ENCODE peak calls at places on chromosome 5, in four cellular contexts. J is HepG2, M is HEK293T, P is GM12878. Y is an unnamed sample.
A peak's percentile ranks its signal among the peaks of the same experiment; 100 is the strongest.

GRCh38 chr5:54013556-54014157 is 296.7 kb downstream of the ARL15 start:
- DNase-seq in J (no peak), M (no peak), P (no peak), Y (peak; percentile 53)

GRCh38 chr5:80935811-80936385 is 24.3 kb upstream of the RASGRF2 start:
- DNase-seq in J (peak; percentile 16), M (peak; percentile 19), P (no peak), Y (no peak)

GRCh38 chr5:171363846-171364245 is 23.8 kb upstream of the NPM1 start:
- DNase-seq in J (no peak), M (no peak), P (no peak), Y (no peak)

GRCh38 chr5:131984945-131985665 is 26.4 kb downstream of the ACSL6 start:
- DNase-seq in J (no peak), M (no peak), P (no peak), Y (no peak)

GRCh38 chr5:76402251-76402879 is 720 bp upstream of the IQGAP2 start:
- DNase-seq in J (peak; percentile 58), M (peak; percentile 57), P (peak; percentile 85), Y (peak; percentile 94)

GRCh38 chr5:32916648-32917047 is 205.5 kb downstream of the NPR3 start:
- DNase-seq in J (peak; percentile 33), M (no peak), P (no peak), Y (no peak)

GRCh38 chr5:163079618-163080017 is 357.8 kb upstream of the CCNG1 start:
- DNase-seq in J (no peak), M (peak; percentile 7), P (no peak), Y (no peak)

GRCh38 chr5:16733597-16733996 is 116.8 kb upstream of the RETREG1 start:
- DNase-seq in J (no peak), M (no peak), P (no peak), Y (no peak)

GRCh38 chr5:57171818-57172465 is 1.9 kb upstream of the GPBP1 start:
- DNase-seq in J (no peak), M (no peak), P (no peak), Y (peak; percentile 47)

GRCh38 chr5:97839338-97840081 is 656.5 kb upstream of the RIOK2 start:
- DNase-seq in J (no peak), M (no peak), P (no peak), Y (no peak)

GRCh38 chr5:172335721-172336120 is 52.2 kb upstream of the UBTD2 start:
- DNase-seq in J (no peak), M (no peak), P (no peak), Y (no peak)

GRCh38 chr5:115751176-115751575 is 65.3 kb downstream of the CDO1 start:
- DNase-seq in J (no peak), M (no peak), P (no peak), Y (no peak)

GRCh38 chr5:61416410-61416809 is 84.4 kb downstream of the ZSWIM6 start:
- DNase-seq in J (no peak), M (no peak), P (no peak), Y (no peak)

GRCh38 chr5:54109931-54110330 is 200.4 kb downstream of the ARL15 start:
- DNase-seq in J (no peak), M (no peak), P (no peak), Y (no peak)

GRCh38 chr5:168136340-168136739 is 155.1 kb upstream of the WWC1 start:
- DNase-seq in J (peak; percentile 11), M (no peak), P (no peak), Y (no peak)

GRCh38 chr5:103232393-103232999 is 26.1 kb upstream of the MACIR start:
- DNase-seq in J (peak; percentile 41), M (peak; percentile 36), P (no peak), Y (peak; percentile 32)

GRCh38 chr5:115419794-115420585 is 123.5 kb upstream of the CCDC112 start:
- DNase-seq in J (no peak), M (no peak), P (no peak), Y (no peak)

GRCh38 chr5:157387683-157388093 is 72.3 kb upstream of the NIPAL4 start:
- DNase-seq in J (peak; percentile 23), M (no peak), P (no peak), Y (no peak)

GRCh38 chr5:96855041-96855872 is 21.0 kb upstream of the ERAP2 start:
- DNase-seq in J (no peak), M (no peak), P (no peak), Y (no peak)

GRCh38 chr5:138824924-138825863 is 49.9 kb downstream of the LRRTM2 start:
- DNase-seq in J (peak; percentile 7), M (peak; percentile 22), P (no peak), Y (peak; percentile 38)

GRCh38 chr5:10467281-10468198 is 25.9 kb downstream of the ROPN1L start:
- DNase-seq in J (no peak), M (no peak), P (no peak), Y (no peak)

GRCh38 chr5:123428521-123429220 is 5.5 kb upstream of the CEP120 start:
- DNase-seq in J (peak; percentile 11), M (no peak), P (no peak), Y (no peak)

GRCh38 chr5:40518511-40518917 is 161.2 kb upstream of the PTGER4 start:
- DNase-seq in J (no peak), M (no peak), P (no peak), Y (no peak)

GRCh38 chr5:60993425-60993824 is 48.4 kb downstream of the NDUFAF2 start:
- DNase-seq in J (no peak), M (no peak), P (no peak), Y (no peak)

GRCh38 chr5:101590384-101590783 is 687.3 kb upstream of the ST8SIA4 start:
- DNase-seq in J (no peak), M (peak; percentile 29), P (no peak), Y (no peak)

GRCh38 chr5:168851902-168852321 is 272.7 kb upstream of the PANK3 start:
- DNase-seq in J (no peak), M (peak; percentile 39), P (no peak), Y (peak; percentile 41)

GRCh38 chr5:169100735-169101075 is 200.2 kb downstream of the SLIT3 start:
- DNase-seq in J (no peak), M (no peak), P (no peak), Y (no peak)

GRCh38 chr5:56580864-56581263 is 234.5 kb upstream of the MAP3K1 start:
- DNase-seq in J (no peak), M (no peak), P (no peak), Y (no peak)

GRCh38 chr5:132054031-132054696 is 6.3 kb upstream of the IL3 start:
- DNase-seq in J (no peak), M (no peak), P (no peak), Y (no peak)

GRCh38 chr5:17169507-17169906 is 47.9 kb upstream of the BASP1 start:
- DNase-seq in J (peak; percentile 50), M (no peak), P (no peak), Y (no peak)

GRCh38 chr5:10704949-10705621 is 55.9 kb downstream of the DAP start:
- DNase-seq in J (no peak), M (no peak), P (no peak), Y (no peak)

GRCh38 chr5:89282832-89283510 is 400.0 kb upstream of the MEF2C start:
- DNase-seq in J (no peak), M (no peak), P (no peak), Y (peak; percentile 14)

DNA sequence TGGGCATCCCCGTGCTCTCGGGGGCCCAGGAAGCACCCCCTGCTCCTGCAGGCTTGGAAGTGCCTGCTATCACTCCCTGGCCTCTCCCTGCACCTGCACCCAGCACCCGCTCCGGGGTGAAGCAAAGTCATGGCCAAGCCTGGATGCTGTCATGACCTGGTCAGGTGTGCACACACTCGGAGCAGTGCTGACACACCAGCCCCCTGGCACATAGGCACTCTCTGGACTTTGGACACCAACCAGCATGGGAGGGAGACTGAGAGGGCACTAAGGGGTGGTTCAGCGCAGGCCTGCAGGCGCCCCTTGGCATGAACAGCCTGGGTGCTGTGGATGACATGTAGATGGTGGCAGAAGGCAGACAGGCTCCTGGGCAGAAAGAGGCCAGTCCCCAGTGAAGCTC is 158.6 kb downstream of the GHR start:
- DNase-seq in J (no peak), M (no peak), P (no peak), Y (no peak)
- TF ChIP-seq TARDBP in J (no peak), M (no peak), P (no peak), Y (no peak)

GRCh38 chr5:68818870-68819269 is 274.9 kb upstream of the SLC30A5 start:
- DNase-seq in J (no peak), M (no peak), P (no peak), Y (no peak)
- TF ChIP-seq TARDBP in J (no peak), M (no peak), P (no peak), Y (no peak)

GRCh38 chr5:117999939-118000549 is 988.3 kb downstream of the DTWD2 start:
- DNase-seq in J (no peak), M (no peak), P (peak; percentile 7), Y (no peak)
- TF ChIP-seq TARDBP in J (no peak), M (no peak), P (no peak), Y (no peak)

DNA sequence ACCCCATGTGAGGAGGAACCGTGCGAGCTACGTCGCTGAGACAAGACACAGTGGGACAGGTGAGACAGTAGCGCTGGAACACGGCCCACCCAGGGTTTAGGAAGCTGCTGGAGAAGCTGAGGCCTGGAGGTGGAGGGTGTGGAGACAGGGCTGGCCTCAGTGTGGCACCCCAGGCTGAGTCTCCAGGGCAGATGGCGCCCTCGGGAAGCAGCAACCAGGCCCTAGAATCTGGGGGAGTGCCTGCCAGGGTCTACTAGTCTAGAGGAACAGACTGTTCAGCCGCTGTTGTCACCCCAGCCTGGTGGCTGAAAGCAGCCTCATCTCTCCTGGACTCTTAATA is 4.6 kb upstream of the TERT start:
- DNase-seq in J (no peak), M (no peak), P (no peak), Y (no peak)
- TF ChIP-seq TARDBP in J (no peak), M (no peak), P (no peak), Y (no peak)

GRCh38 chr5:176886336-176887251 is 12.6 kb downstream of the HK3 start:
- DNase-seq in J (no peak), M (no peak), P (no peak), Y (no peak)

GRCh38 chr5:176887252-176887849 is 11.8 kb downstream of the HK3 start:
- DNase-seq in J (no peak), M (no peak), P (no peak), Y (no peak)

GRCh38 chr5:176888865-176889165 is 10.3 kb downstream of the HK3 start:
- DNase-seq in J (no peak), M (no peak), P (no peak), Y (no peak)

GRCh38 chr5:176889321-176890280 is 9.5 kb downstream of the HK3 start:
- DNase-seq in J (no peak), M (no peak), P (no peak), Y (no peak)

DNA sequence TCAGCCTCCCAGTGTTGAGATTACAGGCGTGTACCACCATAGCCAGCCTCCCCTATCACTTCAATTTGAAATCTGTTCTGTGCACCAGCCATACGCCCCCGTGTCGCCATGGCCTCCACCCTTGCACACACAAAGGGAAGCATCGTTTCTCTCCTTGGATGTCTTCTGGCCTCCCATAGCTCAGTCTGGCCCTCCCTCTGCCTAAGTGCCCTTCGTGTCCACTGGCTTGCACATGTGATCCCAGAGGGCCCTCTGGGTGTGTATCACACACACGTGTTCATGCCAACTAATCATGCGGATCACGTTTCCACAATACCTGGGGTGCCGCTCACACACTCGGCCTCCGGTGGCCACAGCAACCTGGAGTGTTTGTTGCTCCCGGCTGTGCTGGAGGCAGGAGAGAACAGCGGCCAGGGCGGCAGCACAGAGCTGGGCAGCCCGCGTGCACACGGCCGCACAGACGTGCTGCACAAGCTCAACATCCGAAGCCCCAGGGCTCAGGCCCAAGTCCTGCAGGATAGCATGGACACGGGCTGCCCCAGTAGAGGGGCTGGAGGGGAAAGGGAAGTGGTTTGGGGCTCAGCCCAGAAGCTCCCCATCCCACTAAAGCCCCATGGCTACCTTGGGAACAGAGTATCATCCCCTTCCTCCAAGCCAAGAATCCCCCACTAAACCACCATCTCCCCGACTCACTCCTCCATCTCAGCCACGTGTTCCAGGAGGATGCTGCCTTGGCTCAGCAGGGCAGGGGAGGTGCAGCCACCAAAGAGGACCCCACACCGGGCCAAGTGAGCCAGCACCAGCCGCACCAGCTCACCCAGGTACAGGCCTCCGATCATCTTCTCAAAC is 10.9 kb downstream of the HK3 start:
- DNase-seq in J (no peak), M (no peak), P (no peak), Y (no peak)
- TF ChIP-seq TARDBP in J (no peak), M (no peak), P (no peak), Y (no peak)